ENCODE peak calls at places on chromosome 19, in seven cellular contexts. One of them, this sample, is unnamed.

GRCh38 chr19:5676105-5676671 is 4.1 kb downstream of the MICOS13 start:
- DNase-seq in neural crest cell: no peak
- DNase-seq in esophagus squamous epithelium: no peak
- DNase-seq in heart right ventricle: no peak
- DNase-seq in progenitor cell of endocrine pancreas: no peak
- DNase-seq in fibroblast of lung: no peak
- DNase-seq in foreskin keratinocyte: no peak
- DNase-seq in this sample: no peak

GRCh38 chr19:53927745-53928144 is 18.7 kb downstream of the CACNG7 start:
- DNase-seq in progenitor cell of endocrine pancreas: peak; percentile 73
- DNase-seq in neural crest cell: peak; percentile 43
- DNase-seq in esophagus squamous epithelium: no peak
- DNase-seq in fibroblast of lung: peak; percentile 58
- DNase-seq in foreskin keratinocyte: no peak
- DNase-seq in heart right ventricle: peak; percentile 48
- DNase-seq in this sample: peak; percentile 89

GRCh38 chr19:52664461-52664860 is 26.3 kb upstream of the ZNF83 start:
- DNase-seq in fibroblast of lung: no peak
- DNase-seq in esophagus squamous epithelium: no peak
- DNase-seq in progenitor cell of endocrine pancreas: no peak
- DNase-seq in neural crest cell: no peak
- DNase-seq in foreskin keratinocyte: no peak
- DNase-seq in heart right ventricle: no peak
- DNase-seq in this sample: peak; percentile 5

GRCh38 chr19:45154064-45154827 is 6.5 kb downstream of the NKPD1 start:
- DNase-seq in fibroblast of lung: peak; percentile 84
- DNase-seq in neural crest cell: no peak
- DNase-seq in heart right ventricle: no peak
- DNase-seq in progenitor cell of endocrine pancreas: no peak
- DNase-seq in esophagus squamous epithelium: no peak
- DNase-seq in foreskin keratinocyte: no peak
- DNase-seq in this sample: no peak

GRCh38 chr19:46697142-46697960 is 19.6 kb downstream of the PRKD2 start:
- DNase-seq in foreskin keratinocyte: no peak
- DNase-seq in fibroblast of lung: peak; percentile 56
- DNase-seq in neural crest cell: peak; percentile 84
- DNase-seq in esophagus squamous epithelium: no peak
- DNase-seq in progenitor cell of endocrine pancreas: peak; percentile 63
- DNase-seq in heart right ventricle: peak; percentile 86
- DNase-seq in this sample: peak; percentile 99

GRCh38 chr19:29378543-29379105 is 147.2 kb upstream of the VSTM2B start:
- DNase-seq in esophagus squamous epithelium: no peak
- DNase-seq in neural crest cell: no peak
- DNase-seq in progenitor cell of endocrine pancreas: peak; percentile 1
- DNase-seq in heart right ventricle: no peak
- DNase-seq in fibroblast of lung: no peak
- DNase-seq in foreskin keratinocyte: no peak
- DNase-seq in this sample: no peak

GRCh38 chr19:5271145-5271544 is 69.5 kb downstream of the PTPRS start:
- DNase-seq in progenitor cell of endocrine pancreas: no peak
- DNase-seq in heart right ventricle: no peak
- DNase-seq in neural crest cell: no peak
- DNase-seq in fibroblast of lung: no peak
- DNase-seq in esophagus squamous epithelium: no peak
- DNase-seq in foreskin keratinocyte: no peak
- DNase-seq in this sample: no peak

GRCh38 chr19:2770055-2771013 is 12.7 kb downstream of the SGTA start:
- DNase-seq in fibroblast of lung: peak; percentile 29
- DNase-seq in neural crest cell: no peak
- DNase-seq in progenitor cell of endocrine pancreas: no peak
- DNase-seq in foreskin keratinocyte: no peak
- DNase-seq in esophagus squamous epithelium: no peak
- DNase-seq in heart right ventricle: peak; percentile 84
- DNase-seq in this sample: no peak

GRCh38 chr19:53254451-53255341 is at the start of gene ZNF677:
- DNase-seq in progenitor cell of endocrine pancreas: peak; percentile 77
- DNase-seq in heart right ventricle: peak; percentile 94
- DNase-seq in fibroblast of lung: peak; percentile 81
- DNase-seq in foreskin keratinocyte: peak; percentile 61
- DNase-seq in neural crest cell: peak; percentile 62
- DNase-seq in esophagus squamous epithelium: peak; percentile 38
- DNase-seq in this sample: peak; percentile 79

GRCh38 chr19:1274852-1275259 is 474 bp upstream of the FAM174C start:
- DNase-seq in esophagus squamous epithelium: no peak
- DNase-seq in foreskin keratinocyte: no peak
- DNase-seq in heart right ventricle: no peak
- DNase-seq in progenitor cell of endocrine pancreas: no peak
- DNase-seq in neural crest cell: no peak
- DNase-seq in fibroblast of lung: no peak
- DNase-seq in this sample: no peak

GRCh38 chr19:8517551-8518442 is 3.8 kb upstream of the ZNF414 start:
- DNase-seq in neural crest cell: no peak
- DNase-seq in progenitor cell of endocrine pancreas: no peak
- DNase-seq in heart right ventricle: no peak
- DNase-seq in foreskin keratinocyte: no peak
- DNase-seq in esophagus squamous epithelium: no peak
- DNase-seq in fibroblast of lung: no peak
- DNase-seq in this sample: no peak

GRCh38 chr19:8482696-8483095 is 19.7 kb downstream of the PRAM1 start:
- DNase-seq in esophagus squamous epithelium: no peak
- DNase-seq in heart right ventricle: no peak
- DNase-seq in foreskin keratinocyte: no peak
- DNase-seq in fibroblast of lung: no peak
- DNase-seq in progenitor cell of endocrine pancreas: no peak
- DNase-seq in neural crest cell: no peak
- DNase-seq in this sample: no peak

GRCh38 chr19:51019544-51019925 is at the start of gene KLK10:
- DNase-seq in neural crest cell: no peak
- DNase-seq in progenitor cell of endocrine pancreas: no peak
- DNase-seq in foreskin keratinocyte: no peak
- DNase-seq in fibroblast of lung: no peak
- DNase-seq in esophagus squamous epithelium: no peak
- DNase-seq in heart right ventricle: no peak
- DNase-seq in this sample: no peak

GRCh38 chr19:11784356-11784755 is 14.0 kb upstream of the ZNF491 start:
- DNase-seq in heart right ventricle: no peak
- DNase-seq in fibroblast of lung: no peak
- DNase-seq in neural crest cell: no peak
- DNase-seq in progenitor cell of endocrine pancreas: no peak
- DNase-seq in foreskin keratinocyte: no peak
- DNase-seq in esophagus squamous epithelium: no peak
- DNase-seq in this sample: no peak

GRCh38 chr19:1748115-1748702 is 5.1 kb upstream of the ONECUT3 start:
- DNase-seq in fibroblast of lung: no peak
- DNase-seq in progenitor cell of endocrine pancreas: no peak
- DNase-seq in neural crest cell: no peak
- DNase-seq in foreskin keratinocyte: peak; percentile 5
- DNase-seq in heart right ventricle: no peak
- DNase-seq in esophagus squamous epithelium: no peak
- DNase-seq in this sample: no peak

GRCh38 chr19:44808463-44809371 is at the start of gene BCAM:
- DNase-seq in heart right ventricle: peak; percentile 87
- DNase-seq in progenitor cell of endocrine pancreas: peak; percentile 65
- DNase-seq in foreskin keratinocyte: no peak
- DNase-seq in fibroblast of lung: peak; percentile 64
- DNase-seq in neural crest cell: peak; percentile 55
- DNase-seq in esophagus squamous epithelium: no peak
- DNase-seq in this sample: peak; percentile 81

GRCh38 chr19:39498262-39499081 is at the start of gene DLL3:
- DNase-seq in neural crest cell: peak; percentile 17
- DNase-seq in fibroblast of lung: no peak
- DNase-seq in heart right ventricle: no peak
- DNase-seq in progenitor cell of endocrine pancreas: no peak
- DNase-seq in foreskin keratinocyte: no peak
- DNase-seq in esophagus squamous epithelium: no peak
- DNase-seq in this sample: peak; percentile 64

GRCh38 chr19:4580021-4580901 is 20.8 kb upstream of the SEMA6B start:
- DNase-seq in neural crest cell: no peak
- DNase-seq in foreskin keratinocyte: no peak
- DNase-seq in progenitor cell of endocrine pancreas: no peak
- DNase-seq in heart right ventricle: no peak
- DNase-seq in fibroblast of lung: no peak
- DNase-seq in esophagus squamous epithelium: no peak
- DNase-seq in this sample: peak; percentile 41

GRCh38 chr19:8615813-8616596 is 5.5 kb upstream of the ADAMTS10 start:
- DNase-seq in neural crest cell: peak; percentile 75
- DNase-seq in foreskin keratinocyte: no peak
- DNase-seq in heart right ventricle: no peak
- DNase-seq in esophagus squamous epithelium: no peak
- DNase-seq in progenitor cell of endocrine pancreas: peak; percentile 46
- DNase-seq in fibroblast of lung: peak; percentile 45
- DNase-seq in this sample: peak; percentile 78

GRCh38 chr19:43300876-43301765 is 31.8 kb upstream of the PSG9 start:
- DNase-seq in neural crest cell: no peak
- DNase-seq in progenitor cell of endocrine pancreas: no peak
- DNase-seq in esophagus squamous epithelium: no peak
- DNase-seq in foreskin keratinocyte: no peak
- DNase-seq in fibroblast of lung: no peak
- DNase-seq in heart right ventricle: no peak
- DNase-seq in this sample: no peak

GRCh38 chr19:30229524-30230174 is 142.5 kb upstream of the ZNF536 start:
- DNase-seq in esophagus squamous epithelium: no peak
- DNase-seq in heart right ventricle: no peak
- DNase-seq in foreskin keratinocyte: no peak
- DNase-seq in progenitor cell of endocrine pancreas: no peak
- DNase-seq in fibroblast of lung: no peak
- DNase-seq in neural crest cell: no peak
- DNase-seq in this sample: peak; percentile 21

GRCh38 chr19:571127-571974 is 1.0 kb upstream of the BSG start:
- DNase-seq in esophagus squamous epithelium: no peak
- DNase-seq in neural crest cell: peak; percentile 52
- DNase-seq in progenitor cell of endocrine pancreas: no peak
- DNase-seq in fibroblast of lung: peak; percentile 51
- DNase-seq in foreskin keratinocyte: no peak
- DNase-seq in heart right ventricle: no peak
- DNase-seq in this sample: peak; percentile 47

GRCh38 chr19:4016486-4016885 is 8.9 kb downstream of the PIAS4 start:
- DNase-seq in fibroblast of lung: no peak
- DNase-seq in heart right ventricle: no peak
- DNase-seq in foreskin keratinocyte: no peak
- DNase-seq in progenitor cell of endocrine pancreas: no peak
- DNase-seq in neural crest cell: peak; percentile 47
- DNase-seq in esophagus squamous epithelium: no peak
- DNase-seq in this sample: no peak

GRCh38 chr19:5133986-5134595 is 165.2 kb downstream of the KDM4B start:
- DNase-seq in neural crest cell: no peak
- DNase-seq in progenitor cell of endocrine pancreas: no peak
- DNase-seq in foreskin keratinocyte: no peak
- DNase-seq in heart right ventricle: no peak
- DNase-seq in fibroblast of lung: no peak
- DNase-seq in esophagus squamous epithelium: no peak
- DNase-seq in this sample: no peak

GRCh38 chr19:56071151-56071550 is 49.9 kb downstream of the ZNF787 start:
- DNase-seq in heart right ventricle: no peak
- DNase-seq in progenitor cell of endocrine pancreas: no peak
- DNase-seq in neural crest cell: no peak
- DNase-seq in foreskin keratinocyte: no peak
- DNase-seq in fibroblast of lung: no peak
- DNase-seq in esophagus squamous epithelium: no peak
- DNase-seq in this sample: no peak

GRCh38 chr19:38564981-38565685 is 52.6 kb downstream of the MAP4K1 start:
- DNase-seq in heart right ventricle: no peak
- DNase-seq in foreskin keratinocyte: no peak
- DNase-seq in neural crest cell: no peak
- DNase-seq in esophagus squamous epithelium: no peak
- DNase-seq in progenitor cell of endocrine pancreas: no peak
- DNase-seq in fibroblast of lung: peak; percentile 6
- DNase-seq in this sample: no peak

GRCh38 chr19:11070123-11070522 is 19.1 kb upstream of the LDLR start:
- DNase-seq in heart right ventricle: no peak
- DNase-seq in progenitor cell of endocrine pancreas: no peak
- DNase-seq in foreskin keratinocyte: no peak
- DNase-seq in fibroblast of lung: no peak
- DNase-seq in neural crest cell: no peak
- DNase-seq in esophagus squamous epithelium: no peak
- DNase-seq in this sample: no peak

GRCh38 chr19:48735031-48735615 is 5.3 kb downstream of the RASIP1 start:
- DNase-seq in progenitor cell of endocrine pancreas: no peak
- DNase-seq in esophagus squamous epithelium: no peak
- DNase-seq in neural crest cell: peak; percentile 45
- DNase-seq in fibroblast of lung: peak; percentile 38
- DNase-seq in heart right ventricle: no peak
- DNase-seq in foreskin keratinocyte: no peak
- DNase-seq in this sample: peak; percentile 64
- TF ChIP-seq CTCF in progenitor cell of endocrine pancreas: no peak
- TF ChIP-seq CTCF in esophagus squamous epithelium: no peak
- TF ChIP-seq CTCF in neural crest cell: no peak
- TF ChIP-seq CTCF in fibroblast of lung: no peak
- TF ChIP-seq CTCF in heart right ventricle: no peak
- TF ChIP-seq CTCF in foreskin keratinocyte: peak; percentile 42
- TF ChIP-seq CTCF in this sample: no peak

DNA sequence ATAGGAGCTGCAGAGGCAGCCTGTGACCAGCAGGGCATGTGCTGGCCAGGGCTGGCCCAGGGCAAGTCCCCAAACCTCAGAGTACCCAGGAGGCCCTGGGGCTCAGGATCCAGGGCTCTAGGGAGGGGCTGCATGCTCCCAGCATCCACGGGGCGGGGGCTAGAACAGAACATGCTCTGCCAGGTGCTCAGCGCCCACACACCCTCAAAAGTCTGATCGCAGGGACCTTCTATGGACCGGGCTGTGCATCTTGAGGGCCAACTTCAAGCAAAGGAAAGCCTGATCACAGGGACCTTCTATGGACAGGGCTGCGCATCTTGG is 33.5 kb downstream of the ELL start:
- DNase-seq in heart right ventricle: no peak
- DNase-seq in progenitor cell of endocrine pancreas: no peak
- DNase-seq in esophagus squamous epithelium: no peak
- DNase-seq in neural crest cell: no peak
- DNase-seq in fibroblast of lung: no peak
- DNase-seq in foreskin keratinocyte: no peak
- DNase-seq in this sample: no peak
- TF ChIP-seq CTCF in heart right ventricle: peak; percentile 10
- TF ChIP-seq CTCF in progenitor cell of endocrine pancreas: no peak
- TF ChIP-seq CTCF in esophagus squamous epithelium: no peak
- TF ChIP-seq CTCF in neural crest cell: no peak
- TF ChIP-seq CTCF in fibroblast of lung: peak; percentile 39
- TF ChIP-seq CTCF in foreskin keratinocyte: peak; percentile 37
- TF ChIP-seq CTCF in this sample: no peak

GRCh38 chr19:13883665-13884064 is 6.7 kb downstream of the NANOS3 start:
- DNase-seq in fibroblast of lung: no peak
- DNase-seq in neural crest cell: no peak
- DNase-seq in foreskin keratinocyte: no peak
- DNase-seq in heart right ventricle: no peak
- DNase-seq in progenitor cell of endocrine pancreas: no peak
- DNase-seq in esophagus squamous epithelium: no peak
- DNase-seq in this sample: no peak
- TF ChIP-seq CTCF in fibroblast of lung: peak; percentile 21
- TF ChIP-seq CTCF in neural crest cell: peak; percentile 20
- TF ChIP-seq CTCF in foreskin keratinocyte: peak; percentile 41
- TF ChIP-seq CTCF in heart right ventricle: no peak
- TF ChIP-seq CTCF in progenitor cell of endocrine pancreas: no peak
- TF ChIP-seq CTCF in esophagus squamous epithelium: no peak
- TF ChIP-seq CTCF in this sample: no peak

DNA sequence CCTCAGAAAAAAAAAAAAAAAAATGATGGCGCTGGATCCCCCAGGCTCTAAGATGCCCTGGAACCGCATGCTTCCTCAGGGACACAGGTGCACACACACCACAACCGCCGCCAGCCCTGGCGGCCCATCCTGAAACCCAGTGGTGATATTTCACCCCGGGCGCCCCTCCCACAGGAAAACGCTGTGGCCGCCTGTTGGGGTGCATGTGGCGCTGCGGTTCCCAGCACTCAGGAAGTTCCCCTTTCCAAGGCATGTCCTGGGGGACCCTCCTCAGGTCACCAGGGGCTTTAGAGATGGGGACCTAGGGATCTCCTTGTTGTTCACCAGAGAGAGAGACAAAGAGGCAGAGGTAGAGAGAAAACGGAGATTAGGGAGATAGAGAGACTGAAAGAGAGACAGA is 2.5 kb downstream of the ADGRE2 start:
- DNase-seq in progenitor cell of endocrine pancreas: no peak
- DNase-seq in neural crest cell: no peak
- DNase-seq in heart right ventricle: no peak
- DNase-seq in foreskin keratinocyte: no peak
- DNase-seq in esophagus squamous epithelium: no peak
- DNase-seq in fibroblast of lung: no peak
- DNase-seq in this sample: no peak
- TF ChIP-seq CTCF in progenitor cell of endocrine pancreas: no peak
- TF ChIP-seq CTCF in neural crest cell: no peak
- TF ChIP-seq CTCF in heart right ventricle: no peak
- TF ChIP-seq CTCF in foreskin keratinocyte: no peak
- TF ChIP-seq CTCF in esophagus squamous epithelium: no peak
- TF ChIP-seq CTCF in fibroblast of lung: no peak
- TF ChIP-seq CTCF in this sample: no peak